ENCODE peak calls at places on chromosomes 12 and 14, in ten cellular contexts. B, Y, J, T, D, L, V, O, Z and K are unnamed samples. For H3K4me1, the result is how much of the 10 kb centered on the place peaks cover.

GRCh38 chr12:20508962-20509361 is 140.6 kb downstream of the PDE3A start:
- DNase-seq in B (no peak), Y (no peak), J (no peak), T (no peak), D (no peak), L (no peak), V (no peak), O (no peak), Z (no peak), K (no peak)

GRCh38 chr12:107492393-107493134 is 193.0 kb upstream of the PWP1 start:
- DNase-seq in B (peak), Y (no peak), J (no peak), T (no peak), D (peak), L (no peak), V (no peak), O (peak), Z (no peak), K (no peak)

GRCh38 chr14:61561657-61562276 is 133.5 kb upstream of the HIF1A start:
- DNase-seq in B (no peak), Y (peak), J (no peak), T (peak), D (peak), L (no peak), V (peak), O (peak), Z (peak), K (peak)

GRCh38 chr12:19186722-19187661 is 57.5 kb downstream of the PLEKHA5 start:
- DNase-seq in B (peak), Y (peak), J (peak), T (no peak), D (no peak), L (no peak), V (peak), O (no peak), Z (peak), K (peak)

GRCh38 chr12:122687091-122687490 is 16.1 kb downstream of the HCAR2 start:
- DNase-seq in B (no peak), Y (peak), J (no peak), T (no peak), D (no peak), L (no peak), V (peak), O (peak), Z (peak), K (no peak)

GRCh38 chr12:83821967-83822366 is 1090.6 kb downstream of the SLC6A15 start:
- DNase-seq in B (no peak), Y (no peak), J (no peak), T (no peak), D (no peak), L (no peak), V (no peak), O (no peak), Z (no peak), K (no peak)

GRCh38 chr12:3483089-3483488 is 7.9 kb upstream of the PRMT8 start:
- DNase-seq in B (no peak), Y (no peak), J (no peak), T (no peak), D (no peak), L (no peak), V (no peak), O (no peak), Z (no peak), K (no peak)

GRCh38 chr14:71855399-71856036 is 76.7 kb upstream of the RGS6 start:
- DNase-seq in B (peak), Y (peak), J (peak), T (peak), D (peak), L (peak), V (peak), O (peak), Z (peak), K (peak)

GRCh38 chr12:2691001-2691339 is 103.8 kb upstream of the FKBP4 start:
- DNase-seq in B (no peak), Y (peak), J (peak), T (no peak), D (peak), L (peak), V (peak), O (peak), Z (peak), K (no peak)

GRCh38 chr12:2334291-2335088 is 281.7 kb downstream of the CACNA1C start:
- DNase-seq in B (no peak), Y (no peak), J (no peak), T (no peak), D (no peak), L (no peak), V (no peak), O (no peak), Z (no peak), K (no peak)

DNA sequence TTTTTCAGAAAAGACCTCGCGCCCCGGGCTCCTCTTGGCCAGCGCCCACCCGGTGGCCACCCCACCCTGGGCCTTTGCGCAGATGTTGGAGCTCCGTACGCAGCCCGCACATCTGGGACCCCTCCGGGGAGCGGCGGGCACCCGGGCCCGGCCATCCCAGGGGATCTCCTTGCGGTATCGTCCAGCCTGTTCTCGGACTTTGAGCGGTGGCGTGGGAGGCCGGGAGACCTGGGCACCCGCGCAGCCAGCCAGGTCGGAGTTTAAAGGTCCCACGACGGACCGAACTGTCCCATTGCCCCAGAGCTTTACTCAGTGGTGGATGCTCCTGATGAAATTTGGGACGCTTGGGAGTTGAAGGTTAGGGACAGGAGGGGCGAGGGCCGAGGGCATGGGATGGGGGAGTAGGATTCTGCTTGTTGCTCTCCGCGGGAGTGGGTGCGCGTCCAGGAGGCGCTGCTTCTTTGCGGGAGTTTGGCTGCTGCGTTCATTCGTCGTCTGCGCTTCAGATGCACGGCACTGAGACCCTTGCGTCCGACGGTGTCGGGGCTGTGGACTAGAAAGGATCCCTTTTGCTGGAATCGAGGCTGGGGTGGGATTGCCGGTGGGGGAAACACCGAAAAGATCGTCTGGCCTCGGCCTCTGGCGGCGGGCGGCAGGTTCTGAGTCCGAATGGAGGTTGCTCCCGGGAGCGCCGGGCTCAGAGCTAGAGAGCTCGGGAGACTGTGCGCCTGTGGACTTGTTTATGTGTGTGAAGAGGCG is 1.4 kb downstream of the NTF3 start:
- DNase-seq in B (no peak), Y (no peak), J (peak), T (peak), D (no peak), L (no peak), V (peak), O (no peak), Z (peak), K (peak)
- H3K4me3 ChIP-seq in B (peak), Y (peak), J (peak), T (peak), D (peak), L (no peak), V (peak), O (no peak), Z (peak), K (peak)

GRCh38 chr12:119375619-119376018 is 41.1 kb downstream of the CCDC60 start:
- DNase-seq in B (no peak), Y (no peak), J (no peak), T (no peak), D (no peak), L (no peak), V (no peak), O (no peak), Z (no peak), K (no peak)
- H3K4me1 ChIP-seq in B (under half), Y (under half), J (under half), T (under half), D (under half), L (under half), V (under half), O (under half), Z (under half), K (under half)

GRCh38 chr12:113069149-113069548 is 12.6 kb downstream of the DTX1 start:
- DNase-seq in B (no peak), Y (no peak), J (no peak), T (no peak), D (no peak), L (no peak), V (no peak), O (no peak), Z (no peak), K (no peak)
- H3K4me3 ChIP-seq in B (peak), Y (no peak), J (no peak), T (no peak), D (no peak), L (no peak), V (no peak), O (no peak), Z (no peak), K (no peak)

GRCh38 chr12:75706786-75707605 is 195.6 kb upstream of the KRR1 start:
- DNase-seq in B (no peak), Y (peak), J (no peak), T (no peak), D (no peak), L (no peak), V (peak), O (no peak), Z (peak), K (peak)
- H3K4me1 ChIP-seq in B (under half), Y (under half), J (under half), T (under half), D (under half), L (under half), V (under half), O (under half), Z (under half), K (under half)

GRCh38 chr12:110073049-110073831 is 24.9 kb upstream of the C12orf76 start:
- DNase-seq in B (peak), Y (no peak), J (no peak), T (no peak), D (no peak), L (no peak), V (peak), O (peak), Z (no peak), K (peak)
- H3K4me3 ChIP-seq in B (peak), Y (peak), J (no peak), T (peak), D (peak), L (peak), V (peak), O (no peak), Z (peak), K (peak)

GRCh38 chr14:68263563-68264350 is 444.2 kb downstream of the RAD51B start:
- DNase-seq in B (no peak), Y (no peak), J (no peak), T (no peak), D (no peak), L (no peak), V (no peak), O (no peak), Z (peak), K (peak)
- H3K4me1 ChIP-seq in B (half or more), Y (under half), J (half or more), T (under half), D (under half), L (half or more), V (under half), O (under half), Z (under half), K (under half)

DNA sequence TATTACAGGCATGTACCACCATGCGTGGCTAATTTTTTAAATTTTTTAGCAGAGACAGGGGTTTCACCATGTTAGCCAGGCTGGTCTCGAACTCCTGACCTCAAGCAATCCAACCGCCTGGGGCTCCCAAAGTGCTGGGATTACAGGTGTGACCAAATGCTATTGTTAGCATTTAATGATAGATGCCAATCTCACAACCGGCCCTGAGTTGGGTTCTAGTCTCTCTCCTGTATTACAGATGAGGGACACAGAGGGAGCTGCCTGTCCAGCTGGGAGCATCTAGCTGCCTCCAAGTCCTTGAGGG is 55.7 kb downstream of the TESC start:
- DNase-seq in B (no peak), Y (no peak), J (no peak), T (no peak), D (no peak), L (no peak), V (no peak), O (no peak), Z (no peak), K (no peak)
- H3K4me3 ChIP-seq in B (no peak), Y (no peak), J (no peak), T (no peak), D (no peak), L (no peak), V (no peak), O (no peak), Z (no peak), K (no peak)

DNA sequence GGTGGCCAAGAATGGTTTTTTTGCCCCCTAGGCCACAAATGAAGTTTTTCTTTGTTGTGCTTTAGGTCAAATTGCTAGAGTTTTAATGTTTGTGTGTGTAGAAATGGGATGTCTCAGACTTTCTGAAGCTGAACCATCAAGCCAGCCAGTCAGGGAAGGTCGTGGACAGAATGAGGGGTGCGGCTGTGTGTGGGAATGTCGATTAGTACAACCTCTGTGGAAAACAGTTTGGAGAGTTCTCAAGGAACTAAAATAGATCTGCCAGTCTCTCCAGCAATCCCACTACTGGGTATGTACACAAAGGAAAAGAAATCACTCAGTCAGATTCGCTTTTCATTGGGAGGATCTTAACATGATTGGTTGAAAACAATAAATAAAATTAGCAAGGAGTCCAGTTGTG is 44.5 kb downstream of the ACACB start:
- DNase-seq in B (no peak), Y (no peak), J (no peak), T (no peak), D (no peak), L (no peak), V (no peak), O (no peak), Z (no peak), K (no peak)
- H3K4me1 ChIP-seq in B (under half), Y (under half), J (under half), T (under half), D (under half), L (under half), V (under half), O (under half), Z (under half), K (under half)

GRCh38 chr12:84912191-84913142 is at the start of gene SLC6A15:
- DNase-seq in B (no peak), Y (peak), J (peak), T (peak), D (no peak), L (no peak), V (peak), O (peak), Z (peak), K (peak)
- H3K4me3 ChIP-seq in B (no peak), Y (peak), J (peak), T (peak), D (peak), L (no peak), V (peak), O (peak), Z (peak), K (peak)

GRCh38 chr14:50059773-50060629 is 56.4 kb downstream of the VCPKMT start:
- DNase-seq in B (no peak), Y (no peak), J (no peak), T (no peak), D (no peak), L (no peak), V (no peak), O (no peak), Z (no peak), K (no peak)
- H3K4me1 ChIP-seq in B (half or more), Y (under half), J (under half), T (under half), D (under half), L (half or more), V (under half), O (under half), Z (under half), K (under half)